ENCODE peak calls at places on chromosomes 4 and X, in seven cellular contexts. R is SK-N-MC, P is stomach, I is GM12892, N is endothelial cell of umbilical vein, O is SK-N-SH, G is H1. V is an unnamed sample.

GRCh38 chrX:54030329-54030728 is 13.9 kb downstream of the PHF8 start:
- DNase-seq in R (no peak), P (no peak), I (no peak), N (no peak), O (no peak), G (no peak), V (no peak)

GRCh38 chrX:1397441-1397840 is 5.5 kb upstream of the SLC25A6 start:
- DNase-seq in R (no peak), P (no peak), I (no peak), N (no peak), O (no peak), G (no peak), V (no peak)

GRCh38 chrX:123256378-123256777 is 72.3 kb downstream of the GRIA3 start:
- DNase-seq in R (no peak), P (no peak), I (no peak), N (no peak), O (no peak), G (no peak), V (no peak)

GRCh38 chr4:183142566-183143545 is 43.8 kb downstream of the WWC2 start:
- DNase-seq in R (peak; percentile 90), P (peak; percentile 88), I (no peak), N (peak; percentile 55), O (peak; percentile 76), G (no peak), V (peak; percentile 17)

GRCh38 chrX:53013291-53013690 is 35.3 kb upstream of the GPR173 start:
- DNase-seq in R (no peak), P (no peak), I (no peak), N (no peak), O (no peak), G (no peak), V (no peak)

GRCh38 chrX:25721564-25721963 is 416.6 kb upstream of the MAGEB18 start:
- DNase-seq in R (no peak), P (no peak), I (no peak), N (peak; percentile 40), O (no peak), G (no peak), V (no peak)

GRCh38 chr4:121869841-121870822 is at the start of gene BBS7:
- DNase-seq in R (peak; percentile 82), P (peak; percentile 98), I (peak; percentile 73), N (peak; percentile 99), O (peak; percentile 91), G (peak; percentile 94), V (peak; percentile 99)

GRCh38 chr4:187276786-187277408 is 553.2 kb upstream of the FAT1 start:
- DNase-seq in R (no peak), P (no peak), I (no peak), N (no peak), O (no peak), G (no peak), V (no peak)

GRCh38 chrX:103571121-103571520 is 14.2 kb upstream of the TCEAL4 start:
- DNase-seq in R (no peak), P (no peak), I (no peak), N (no peak), O (no peak), G (no peak), V (no peak)

GRCh38 chr4:41933997-41934812 is 1.0 kb upstream of the TMEM33 start:
- DNase-seq in R (no peak), P (no peak), I (no peak), N (no peak), O (no peak), G (no peak), V (no peak)

GRCh38 chr4:120918788-120919187 is 3.7 kb downstream of the PRDM5 start:
- DNase-seq in R (no peak), P (no peak), I (no peak), N (no peak), O (no peak), G (no peak), V (peak; percentile 13)

GRCh38 chr4:39905656-39906055 is 72.1 kb downstream of the PDS5A start:
- DNase-seq in R (no peak), P (no peak), I (no peak), N (no peak), O (no peak), G (no peak), V (no peak)

GRCh38 chr4:23746672-23747071 is 143.2 kb downstream of the PPARGC1A start:
- DNase-seq in R (no peak), P (no peak), I (no peak), N (no peak), O (no peak), G (no peak), V (peak; percentile 20)

GRCh38 chr4:22410645-22411247 is 105.1 kb downstream of the ADGRA3 start:
- DNase-seq in R (no peak), P (no peak), I (no peak), N (peak; percentile 36), O (no peak), G (no peak), V (no peak)

GRCh38 chr4:179989975-179990374 is 2253.2 kb upstream of the TENM3 start:
- DNase-seq in R (no peak), P (no peak), I (no peak), N (no peak), O (no peak), G (no peak), V (no peak)

GRCh38 chr4:128362760-128363159 is 75.1 kb upstream of the PGRMC2 start:
- DNase-seq in R (no peak), P (no peak), I (no peak), N (no peak), O (no peak), G (no peak), V (no peak)

GRCh38 chr4:53490965-53491622 is 100.2 kb downstream of the LNX1 start:
- DNase-seq in R (no peak), P (peak; percentile 38), I (no peak), N (peak; percentile 85), O (peak; percentile 50), G (no peak), V (peak; percentile 30)

GRCh38 chrX:36908801-36909403 is 99.3 kb upstream of the FAM47C start:
- DNase-seq in R (peak; percentile 61), P (no peak), I (no peak), N (peak; percentile 19), O (peak; percentile 10), G (no peak), V (no peak)

GRCh38 chrX:141989802-141990201 is 86.1 kb downstream of the MAGEC1 start:
- DNase-seq in R (no peak), P (no peak), I (no peak), N (peak; percentile 1), O (no peak), G (no peak), V (no peak)

GRCh38 chr4:83112678-83113428 is 1.7 kb downstream of the PLAC8 start:
- DNase-seq in R (no peak), P (no peak), I (no peak), N (no peak), O (no peak), G (no peak), V (peak; percentile 26)

GRCh38 chr4:21544410-21544809 is 404.2 kb downstream of the KCNIP4 start:
- DNase-seq in R (no peak), P (no peak), I (no peak), N (no peak), O (no peak), G (no peak), V (no peak)

GRCh38 chr4:6684656-6685055 is 9.0 kb upstream of the S100P start:
- DNase-seq in R (no peak), P (no peak), I (no peak), N (no peak), O (no peak), G (no peak), V (no peak)

GRCh38 chr4:6676722-6677558 is 16.7 kb upstream of the S100P start:
- DNase-seq in R (no peak), P (no peak), I (no peak), N (no peak), O (no peak), G (no peak), V (no peak)

GRCh38 chr4:6682862-6683590 is 10.7 kb upstream of the S100P start:
- DNase-seq in R (no peak), P (no peak), I (no peak), N (no peak), O (no peak), G (no peak), V (no peak)

GRCh38 chr4:6680372-6681034 is 13.2 kb upstream of the S100P start:
- DNase-seq in R (no peak), P (no peak), I (no peak), N (no peak), O (peak; percentile 52), G (no peak), V (no peak)

DNA sequence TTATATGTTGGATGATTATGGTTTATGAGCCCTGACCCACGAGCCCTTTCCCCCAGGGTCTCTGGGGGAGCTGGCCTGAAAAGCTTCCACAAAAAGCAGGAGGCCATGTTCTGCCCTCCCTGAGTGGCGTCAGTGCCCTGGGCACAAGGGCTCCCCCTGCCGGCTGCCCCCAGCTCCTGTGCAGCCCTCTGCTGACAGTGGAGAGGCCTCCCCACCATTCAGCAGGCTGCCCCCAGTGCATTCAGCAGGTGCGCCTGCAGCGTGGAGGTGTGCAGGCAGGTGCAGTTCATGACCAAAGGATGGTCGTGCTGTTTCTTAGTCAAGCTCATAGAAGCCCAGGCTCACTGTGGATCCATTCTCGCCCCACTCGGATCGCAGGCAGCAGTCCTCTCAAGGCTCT is 12.5 kb upstream of the S100P start:
- DNase-seq in R (no peak), P (no peak), I (no peak), N (no peak), O (no peak), G (no peak), V (no peak)
- TF ChIP-seq POLR2AphosphoS5 in R (no peak), P (no peak), I (no peak), N (no peak), O (no peak), G (no peak), V (no peak)

GRCh38 chr4:153792893-153793227 is 4.0 kb upstream of the SFRP2 start:
- DNase-seq in R (no peak), P (no peak), I (no peak), N (no peak), O (no peak), G (no peak), V (no peak)
- TF ChIP-seq POLR2AphosphoS5 in R (no peak), P (no peak), I (no peak), N (no peak), O (no peak), G (no peak), V (no peak)

GRCh38 chr4:10105421-10105820 is 11.2 kb downstream of the WDR1 start:
- DNase-seq in R (no peak), P (no peak), I (no peak), N (no peak), O (no peak), G (no peak), V (no peak)

GRCh38 chr4:10104991-10105276 is 11.7 kb downstream of the WDR1 start:
- DNase-seq in R (no peak), P (no peak), I (no peak), N (no peak), O (no peak), G (no peak), V (no peak)

GRCh38 chr4:10102981-10103330 is 13.6 kb downstream of the WDR1 start:
- DNase-seq in R (no peak), P (no peak), I (no peak), N (no peak), O (no peak), G (no peak), V (no peak)

GRCh38 chr4:10105920-10106319 is 10.7 kb downstream of the WDR1 start:
- DNase-seq in R (no peak), P (no peak), I (no peak), N (no peak), O (no peak), G (no peak), V (no peak)

GRCh38 chr4:10104211-10104990 is 12.2 kb downstream of the WDR1 start:
- DNase-seq in R (no peak), P (no peak), I (no peak), N (no peak), O (no peak), G (no peak), V (no peak)
- TF ChIP-seq POLR2AphosphoS5 in R (no peak), P (no peak), I (peak; percentile 40), N (no peak), O (no peak), G (no peak), V (no peak)

GRCh38 chrX:118528089-118528753 is 32.6 kb downstream of the DOCK11 start:
- DNase-seq in R (no peak), P (no peak), I (peak; percentile 15), N (no peak), O (no peak), G (no peak), V (peak; percentile 21)
- TF ChIP-seq POLR2AphosphoS5 in R (no peak), P (no peak), I (peak; percentile 61), N (no peak), O (no peak), G (no peak), V (no peak)

V was measured in transverse colon.